ENCODE peak calls at places on chromosome 15, in nine cellular contexts. T is NCI-H1694; K is G401; R is activated T-cell treated with anti-CD3 and anti-CD28 coated beads, Interleukin-2, amount 50 U/mL, for 1 hour; S is thoracic aorta; M is NAMALWA; L is HEK293T; U is pancreas; P is iris pigment epithelial cell. A is an unnamed sample.

GRCh38 chr15:39313467-39313866 is 267.4 kb upstream of the THBS1 start:
- DNase-seq in T (no peak), K (no peak), R (no peak), S (no peak), M (no peak), L (no peak), U (no peak), P (no peak), A (no peak)

GRCh38 chr15:43769584-43770228 is 7.1 kb downstream of the ELL3 start:
- DNase-seq in T (peak), K (peak), R (peak), S (no peak), M (peak), L (peak), U (no peak), P (peak), A (peak)

GRCh38 chr15:63503739-63504246 is 600 bp upstream of the USP3 start:
- DNase-seq in T (no peak), K (peak), R (peak), S (peak), M (peak), L (no peak), U (peak), P (peak), A (peak)

GRCh38 chr15:28994142-28994829 is 108.5 kb downstream of the APBA2 start:
- DNase-seq in T (no peak), K (no peak), R (no peak), S (no peak), M (no peak), L (no peak), U (no peak), P (no peak), A (no peak)

GRCh38 chr15:41564286-41564959 is 5.4 kb downstream of the TYRO3 start:
- DNase-seq in T (no peak), K (peak), R (no peak), S (no peak), M (no peak), L (no peak), U (no peak), P (no peak), A (no peak)

GRCh38 chr15:70014860-70015490 is 82.7 kb downstream of the TLE3 start:
- DNase-seq in T (no peak), K (no peak), R (no peak), S (no peak), M (peak), L (no peak), U (no peak), P (no peak), A (no peak)

GRCh38 chr15:65790692-65791334 is 1.3 kb downstream of the DENND4A start:
- DNase-seq in T (peak), K (peak), R (no peak), S (no peak), M (peak), L (no peak), U (no peak), P (peak), A (no peak)

GRCh38 chr15:73240864-73241499 is 127.8 kb downstream of the HCN4 start:
- DNase-seq in T (peak), K (peak), R (peak), S (peak), M (peak), L (peak), U (peak), P (peak), A (peak)

GRCh38 chr15:50134524-50135024 is 15.5 kb upstream of the ATP8B4 start:
- DNase-seq in T (no peak), K (no peak), R (no peak), S (no peak), M (no peak), L (no peak), U (no peak), P (peak), A (no peak)

GRCh38 chr15:99149366-99149765 is 44.5 kb downstream of the SYNM start:
- DNase-seq in T (no peak), K (no peak), R (no peak), S (no peak), M (no peak), L (no peak), U (no peak), P (no peak), A (no peak)

A was measured in NCI-H524.